ENCODE peak calls at places on chromosomes 2 and 18, in eight cellular contexts. Q is left ventricle myocardium inferior, I is fibroblast of lung, K is PC-3, V is HFF-Myc, R is A673, U is dorsolateral prefrontal cortex, C is GM12865. P is an unnamed sample.
A peak's percentile ranks its signal among the peaks of the same experiment; 100 is the strongest.

GRCh38 chr2:9655441-9656269 is 24.9 kb upstream of the YWHAQ start:
- DNase-seq in V (peak; percentile 59), U (no peak), K (peak; percentile 84), Q (no peak), R (no peak), I (peak; percentile 74), C (peak; percentile 87), P (peak; percentile 58)

GRCh38 chr2:2181505-2181904 is 149.6 kb downstream of the MYT1L start:
- DNase-seq in C (no peak), I (no peak), U (no peak), K (no peak), Q (no peak), R (no peak), V (no peak), P (no peak)

GRCh38 chr2:27085670-27086089 is 892 bp upstream of the KHK start:
- DNase-seq in Q (peak; percentile 82), K (peak; percentile 69), V (no peak), I (peak; percentile 72), R (no peak), C (peak; percentile 66), U (peak; percentile 63), P (no peak)

GRCh38 chr2:186059096-186059495 is 320.5 kb downstream of the FSIP2 start:
- DNase-seq in K (peak; percentile 47), C (no peak), I (peak; percentile 63), Q (no peak), U (peak; percentile 23), R (no peak), V (no peak), P (no peak)

GRCh38 chr2:135585586-135585985 is 54.3 kb downstream of the R3HDM1 start:
- DNase-seq in I (peak; percentile 41), U (no peak), R (peak; percentile 45), Q (no peak), C (peak; percentile 3), V (no peak), K (peak; percentile 22), P (no peak)

GRCh38 chr2:226338825-226339224 is 460.8 kb downstream of the IRS1 start:
- DNase-seq in Q (no peak), V (no peak), U (no peak), I (no peak), R (no peak), C (no peak), K (no peak), P (no peak)

GRCh38 chr2:104077573-104077972 is 776.3 kb upstream of the POU3F3 start:
- DNase-seq in V (no peak), I (no peak), C (no peak), U (no peak), R (no peak), Q (no peak), K (no peak), P (no peak)

GRCh38 chr18:55552498-55553189 is 35.3 kb downstream of the TCF4 start:
- DNase-seq in U (no peak), Q (no peak), R (peak; percentile 62), K (no peak), V (no peak), I (peak; percentile 98), C (no peak), P (peak; percentile 87)

GRCh38 chr18:10089881-10090280 is 176.1 kb downstream of the VAPA start:
- DNase-seq in V (no peak), K (no peak), Q (no peak), C (no peak), U (no peak), I (no peak), R (no peak), P (no peak)

GRCh38 chr2:55116598-55116964 is 66.3 kb upstream of the RTN4 start:
- DNase-seq in I (no peak), R (no peak), U (no peak), K (no peak), Q (no peak), V (no peak), C (no peak), P (no peak)

GRCh38 chr2:57552885-57553284 is 493.7 kb upstream of the VRK2 start:
- DNase-seq in Q (no peak), R (no peak), K (peak; percentile 13), I (no peak), C (no peak), U (no peak), V (no peak), P (no peak)

GRCh38 chr2:50535971-50536759 is 495.8 kb downstream of the NRXN1 start:
- DNase-seq in U (peak; percentile 54), I (peak; percentile 13), Q (no peak), K (peak; percentile 65), R (peak; percentile 62), C (peak; percentile 19), V (no peak), P (peak; percentile 34)

GRCh38 chr2:150911766-150912280 is 349.8 kb downstream of the RBM43 start:
- DNase-seq in V (peak; percentile 44), Q (peak; percentile 35), I (peak; percentile 96), R (peak; percentile 22), C (no peak), K (peak; percentile 14), U (no peak), P (no peak)
- TF ChIP-seq CTCF in V (peak; percentile 9), Q (peak; percentile 39), I (peak; percentile 20), R (no peak), C (no peak), K (no peak), U (no peak), P (no peak)

GRCh38 chr2:166375205-166375735 is 474 bp downstream of the SCN9A start:
- DNase-seq in Q (no peak), R (no peak), C (peak; percentile 5), I (peak; percentile 42), U (no peak), V (no peak), K (peak; percentile 47), P (peak; percentile 1)

GRCh38 chr2:166375736-166376487 is at the start of gene SCN9A:
- DNase-seq in V (no peak), C (peak; percentile 12), U (peak; percentile 11), K (peak; percentile 92), I (peak; percentile 81), R (peak; percentile 88), Q (peak; percentile 74), P (peak; percentile 15)

GRCh38 chr2:166376488-166376828 is 714 bp upstream of the SCN9A start:
- DNase-seq in R (no peak), V (no peak), C (no peak), K (no peak), U (no peak), I (no peak), Q (no peak), P (no peak)

GRCh38 chr2:166373951-166374350 is 1.8 kb downstream of the SCN9A start:
- DNase-seq in K (peak; percentile 97), V (peak; percentile 82), R (peak; percentile 79), C (no peak), I (peak; percentile 72), U (no peak), Q (no peak), P (peak; percentile 49)

DNA sequence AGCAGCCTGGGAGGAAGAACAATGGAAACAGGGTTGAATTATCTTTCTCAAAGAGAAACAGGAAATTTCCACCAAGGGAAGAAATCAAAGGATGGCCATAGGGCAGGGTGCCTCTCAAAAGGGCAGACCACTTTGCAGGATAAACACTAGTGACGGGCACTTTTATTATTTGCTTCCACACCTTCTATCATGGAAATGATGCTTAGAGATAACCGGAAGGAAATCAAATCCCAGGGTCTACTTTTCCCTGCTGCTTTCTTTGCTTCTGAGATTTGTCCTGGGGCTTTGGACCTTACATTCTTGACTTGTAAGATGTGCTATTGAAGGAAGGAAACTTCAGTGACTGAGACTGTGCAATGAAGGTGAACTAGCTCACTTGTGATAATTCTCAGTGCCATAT is 1.1 kb upstream of the SCN9A start:
- DNase-seq in Q (no peak), K (no peak), C (no peak), V (no peak), U (no peak), I (no peak), R (no peak), P (no peak)
- H3K4me3 ChIP-seq in Q (peak overlapping the region; percentile 73), K (no peak overlapping the region), C (no peak overlapping the region), V (peak overlapping the region; percentile 68), U (no peak overlapping the region), I (peak overlapping the region; percentile 89), R (no peak overlapping the region), P (peak overlapping the region; percentile 63)

GRCh38 chr2:46492301-46492700 is 12.9 kb downstream of the TMEM247 start:
- DNase-seq in U (no peak), I (no peak), C (no peak), Q (no peak), K (no peak), R (no peak), V (no peak), P (no peak)

GRCh38 chr2:46488389-46488788 is 9.0 kb downstream of the TMEM247 start:
- DNase-seq in U (no peak), I (no peak), R (no peak), C (no peak), Q (no peak), V (no peak), K (no peak), P (no peak)

GRCh38 chr2:46489430-46489829 is 10.1 kb downstream of the TMEM247 start:
- DNase-seq in R (no peak), C (no peak), V (no peak), U (no peak), Q (no peak), I (no peak), K (no peak), P (no peak)

GRCh38 chr2:46493241-46493970 is 14.0 kb downstream of the TMEM247 start:
- DNase-seq in U (no peak), R (no peak), C (peak; percentile 79), K (peak; percentile 71), I (peak; percentile 58), V (no peak), Q (no peak), P (peak; percentile 16)

DNA sequence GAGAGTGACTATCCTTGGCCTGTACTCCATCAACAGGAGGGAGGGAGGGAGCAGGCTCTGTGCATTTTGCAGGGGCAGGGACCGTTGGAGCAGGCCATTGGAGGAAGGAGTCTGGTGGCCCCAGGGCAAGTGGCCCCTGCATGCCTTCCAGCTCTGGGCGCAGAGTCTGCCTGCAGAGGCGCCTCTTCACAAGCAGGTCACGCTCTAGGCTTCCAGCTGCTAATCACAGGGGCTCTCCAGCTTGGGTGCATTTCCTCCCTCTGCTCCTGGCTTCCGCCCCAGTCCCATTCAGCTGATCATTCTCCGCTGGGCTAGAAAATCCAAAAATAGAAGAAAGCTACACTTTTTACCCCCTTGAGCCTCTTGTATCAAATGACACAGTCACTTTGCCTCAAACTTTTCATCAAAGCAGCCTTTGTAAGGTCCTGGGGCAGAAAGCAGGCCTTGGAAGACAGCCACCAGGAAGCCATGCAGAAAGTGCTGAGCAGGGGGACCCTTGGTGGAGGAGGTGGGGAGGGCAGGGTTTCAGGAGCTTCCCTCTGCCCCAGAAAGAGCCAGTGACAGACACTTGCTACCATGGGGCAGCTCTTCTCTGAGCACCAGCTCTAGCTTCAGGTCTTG is 11.3 kb downstream of the TMEM247 start:
- DNase-seq in C (peak; percentile 60), R (peak; percentile 26), Q (peak; percentile 76), K (no peak), I (peak; percentile 70), U (peak; percentile 9), V (no peak), P (no peak)
- TF ChIP-seq CTCF in C (peak; percentile 15), R (no peak), Q (peak; percentile 48), K (no peak), I (no peak), U (no peak), V (no peak), P (no peak)

DNA sequence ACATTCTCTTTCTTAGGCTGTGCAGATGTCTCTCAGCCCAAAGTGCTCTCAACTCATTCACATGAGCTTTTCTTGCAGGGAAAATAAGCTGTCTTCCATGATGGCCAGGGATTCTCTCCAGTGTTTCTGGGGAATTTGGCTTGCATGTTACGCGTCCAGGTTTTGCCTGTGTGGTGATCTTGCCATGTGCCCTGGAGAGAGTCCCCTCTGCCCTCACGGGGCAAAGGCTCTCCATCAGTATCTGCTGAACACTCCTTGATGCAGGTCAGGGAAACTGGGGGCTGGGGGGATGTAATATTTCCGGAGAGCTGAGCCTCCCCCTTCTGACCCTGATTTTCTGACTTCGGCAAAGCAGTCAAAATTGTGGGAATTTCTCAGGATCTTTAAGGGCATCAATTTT is 87.6 kb downstream of the ACKR3 start:
- DNase-seq in I (no peak), U (no peak), R (no peak), C (no peak), Q (no peak), V (no peak), K (no peak), P (no peak)
- H3K4me3 ChIP-seq in I (no peak overlapping the region), U (no peak overlapping the region), R (no peak overlapping the region), C (no peak overlapping the region), Q (no peak overlapping the region), V (no peak overlapping the region), K (no peak overlapping the region), P (no peak overlapping the region)

P was measured in astrocyte of the cerebellum.